ENCODE peak calls at places on chromosomes 12 and 14, in ten cellular contexts. J is sigmoid colon, Y is fibroblast of mammary gland, V is AG04450, L is mesothelial cell of epicardium, C is fibroblast of the aortic adventitia, O is progenitor cell of endocrine pancreas, K is colonic mucosa, U is foreskin fibroblast, N is GM06990. E is an unnamed sample.

GRCh38 chr12:46839232-46839631 is 13.4 kb upstream of the SLC38A4 start:
- DNase-seq in C (no peak), V (no peak), J (no peak), O (no peak), U (no peak), Y (no peak), N (no peak), L (no peak), K (no peak), E (no peak)

GRCh38 chr14:36690301-36691020 is 28.8 kb downstream of the PAX9 start:
- DNase-seq in C (no peak), V (no peak), Y (peak; percentile 3), K (no peak), U (no peak), N (no peak), O (no peak), L (no peak), J (no peak), E (no peak)

GRCh38 chr12:27186240-27186839 is 57.7 kb upstream of the STK38L start:
- DNase-seq in Y (peak; percentile 20), J (no peak), L (no peak), O (no peak), K (no peak), U (no peak), N (no peak), C (peak; percentile 76), V (no peak), E (no peak)

GRCh38 chr12:2959194-2959507 is at the start of gene TEAD4:
- DNase-seq in K (peak; percentile 72), Y (peak; percentile 52), U (peak; percentile 77), J (peak; percentile 74), N (no peak), O (peak; percentile 92), V (peak; percentile 24), L (peak; percentile 85), C (peak; percentile 74), E (peak; percentile 84)

GRCh38 chr12:66662179-66662578 is 16.7 kb downstream of the GRIP1 start:
- DNase-seq in C (no peak), N (no peak), Y (no peak), L (no peak), K (no peak), V (no peak), U (no peak), O (no peak), J (no peak), E (no peak)

GRCh38 chr12:101108130-101108529 is 101.9 kb downstream of the SLC5A8 start:
- DNase-seq in L (no peak), V (no peak), O (no peak), J (no peak), N (no peak), K (no peak), U (no peak), C (no peak), Y (no peak), E (no peak)

GRCh38 chr14:68795602-68796417 is 2.9 kb upstream of the ZFP36L1 start:
- DNase-seq in O (peak; percentile 76), L (peak; percentile 78), U (no peak), C (peak; percentile 86), J (peak; percentile 95), V (no peak), N (peak; percentile 92), Y (peak; percentile 65), K (peak; percentile 84), E (peak; percentile 86)

GRCh38 chr12:131379758-131380157 is 331.1 kb upstream of the SFSWAP start:
- DNase-seq in N (no peak), J (no peak), C (no peak), V (no peak), Y (no peak), U (no peak), L (no peak), K (no peak), O (no peak), E (no peak)

GRCh38 chr12:42426733-42427132 is 100.8 kb downstream of the PPHLN1 start:
- DNase-seq in C (peak; percentile 19), V (no peak), U (peak; percentile 20), N (no peak), L (no peak), Y (peak; percentile 70), J (no peak), K (no peak), O (no peak), E (no peak)

GRCh38 chr14:95713596-95714371 is at the start of gene TCL1A:
- DNase-seq in U (no peak), N (peak; percentile 79), V (no peak), Y (no peak), K (no peak), C (no peak), L (no peak), O (no peak), J (no peak), E (peak; percentile 86)

GRCh38 chr12:44019118-44019517 is 183.2 kb downstream of the TMEM117 start:
- DNase-seq in L (no peak), V (no peak), N (no peak), O (no peak), U (no peak), C (no peak), K (no peak), J (no peak), Y (no peak), E (no peak)

GRCh38 chr12:27801630-27802029 is 21.6 kb upstream of the MANSC4 start:
- DNase-seq in J (no peak), C (no peak), O (no peak), U (no peak), Y (no peak), K (no peak), N (no peak), V (no peak), L (no peak), E (no peak)

GRCh38 chr12:122327494-122328385 is 61.4 kb upstream of the VPS33A start:
- DNase-seq in L (no peak), N (no peak), K (no peak), Y (no peak), V (no peak), U (no peak), C (no peak), J (no peak), O (no peak), E (no peak)

GRCh38 chr12:42652048-42652447 is 62.5 kb upstream of the PRICKLE1 start:
- DNase-seq in Y (no peak), L (no peak), J (no peak), C (no peak), U (no peak), N (no peak), V (no peak), O (no peak), K (no peak), E (no peak)

GRCh38 chr12:50934981-50935807 is 17.1 kb upstream of the HIGD1C start:
- DNase-seq in O (no peak), L (no peak), C (peak; percentile 67), V (peak; percentile 26), K (no peak), J (no peak), N (no peak), U (peak; percentile 24), Y (peak; percentile 60), E (no peak)

GRCh38 chr12:110737532-110737931 is 5.2 kb downstream of the PPP1CC start:
- DNase-seq in U (no peak), C (no peak), V (no peak), L (no peak), O (no peak), K (no peak), J (no peak), N (no peak), Y (no peak), E (no peak)

DNA sequence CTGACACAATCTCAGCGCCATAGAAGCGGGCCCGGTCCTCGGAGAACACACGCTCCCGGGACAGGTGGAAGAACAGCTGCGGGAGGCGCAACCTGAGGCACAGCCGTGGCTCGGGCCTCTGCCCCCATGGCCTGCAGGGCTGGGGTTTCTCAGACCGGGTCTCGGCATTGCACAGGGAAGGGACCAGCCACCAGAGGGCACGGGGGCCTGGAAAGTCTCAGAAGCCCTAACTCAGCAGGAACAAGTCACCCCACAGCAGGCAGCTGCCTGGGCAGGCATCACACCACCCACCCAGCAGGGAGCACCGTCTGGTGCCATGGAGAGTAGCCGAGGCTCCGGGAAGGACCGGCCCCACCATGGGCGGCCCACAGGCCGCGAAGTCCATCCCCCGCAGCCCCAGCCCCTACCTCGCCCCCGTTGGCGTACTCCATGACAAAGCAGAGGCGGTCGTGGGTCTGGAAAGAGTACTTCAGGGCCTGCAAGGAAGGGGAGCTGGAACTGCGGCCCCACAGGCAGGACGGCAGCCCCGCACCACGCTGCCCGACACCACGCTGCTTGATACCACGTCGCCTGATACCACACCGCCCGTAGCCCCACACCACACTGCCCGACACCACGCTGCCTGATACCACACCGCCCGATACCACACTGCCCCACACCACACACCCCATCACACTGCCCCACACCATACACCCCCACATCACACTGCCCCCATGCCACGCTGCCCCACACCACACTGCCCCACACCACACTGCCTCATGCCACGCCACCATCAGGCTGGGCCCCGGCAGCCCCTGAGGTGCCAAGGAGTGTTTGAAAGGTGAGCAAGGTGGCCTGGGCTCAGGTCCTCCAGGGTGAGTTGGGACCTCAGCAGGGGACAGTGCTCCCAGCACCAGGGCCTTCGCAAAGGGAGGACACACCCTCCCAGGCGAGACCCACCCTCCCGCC is 20.8 kb downstream of the SIVA1 start:
- DNase-seq in U (no peak), J (no peak), K (no peak), O (no peak), C (no peak), V (no peak), N (no peak), L (no peak), Y (no peak), E (no peak)
- TF ChIP-seq CTCF in U (no peak), J (no peak), K (no peak), O (no peak), C (no peak), V (no peak), N (no peak), L (no peak), Y (no peak), E (no peak)

GRCh38 chr12:114770323-114770722 is 86.3 kb upstream of the TBX3 start:
- DNase-seq in L (no peak), U (no peak), C (no peak), N (no peak), O (no peak), V (no peak), J (no peak), K (no peak), Y (peak; percentile 15), E (no peak)
- TF ChIP-seq CTCF in L (no peak), U (no peak), C (no peak), N (no peak), O (no peak), V (no peak), J (no peak), K (no peak), Y (no peak), E (no peak)

DNA sequence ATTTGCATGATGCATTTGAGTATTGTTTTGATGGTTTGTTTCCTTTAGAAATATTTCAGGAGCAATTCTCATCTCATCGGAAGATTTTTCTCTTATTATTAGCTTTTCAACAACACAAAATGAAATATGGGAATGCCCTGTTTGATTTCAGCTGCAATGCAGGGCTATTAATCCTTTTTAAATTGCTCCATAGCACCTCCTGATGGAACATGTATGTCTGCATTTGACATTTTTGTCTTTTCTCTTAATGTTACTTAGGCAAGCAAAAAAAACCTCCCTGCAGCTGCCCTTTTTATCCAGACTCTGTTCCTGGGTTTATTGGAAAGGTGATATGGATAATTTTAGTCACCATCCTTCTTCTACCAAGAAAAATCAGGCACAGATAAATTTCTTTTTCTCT is 895.8 kb downstream of the RPS29 start:
- DNase-seq in K (no peak), J (no peak), L (no peak), Y (no peak), U (no peak), O (no peak), C (no peak), V (no peak), N (no peak), E (no peak)
- TF ChIP-seq CTCF in K (no peak), J (no peak), L (no peak), Y (no peak), U (no peak), O (peak; percentile 27), C (no peak), V (peak; percentile 23), N (no peak), E (peak; percentile 29)

GRCh38 chr12:112170376-112170775 is 45.0 kb downstream of the TRAFD1 start:
- DNase-seq in K (no peak), O (no peak), L (no peak), N (no peak), U (peak; percentile 4), C (peak; percentile 22), Y (peak; percentile 34), V (no peak), J (no peak), E (no peak)
- TF ChIP-seq CTCF in K (no peak), O (peak; percentile 39), L (no peak), N (peak; percentile 62), U (peak; percentile 55), C (peak; percentile 51), Y (peak; percentile 41), V (peak; percentile 50), J (peak; percentile 44), E (peak; percentile 63)